ENCODE peak calls at places on chromosome 20, in nine cellular contexts. H is CD8-positive, alpha-beta T cell; Y is nephron progenitor cell; R is NCI-H1930; U is left cardiac atrium; I is stimulated activated CD4-positive, alpha-beta T cell treated with anti-CD3 and anti-CD28 coated beads, Interleukin-4, amount 100 ng/mL, for 24 hours; D is AG04449; E is MV-4-11; F is HCEC 1CT. T is an unnamed sample.

GRCh38 chr20:8043687-8044278 is 24.2 kb upstream of the TMX4 start:
- DNase-seq in D (no peak), R (peak), I (peak), U (no peak), Y (peak), E (peak), F (peak), H (peak), T (no peak)

GRCh38 chr20:1328680-1329330 is at the start of gene SDCBP2:
- DNase-seq in F (no peak), U (no peak), D (no peak), R (no peak), E (no peak), I (peak), Y (no peak), H (no peak), T (no peak)

GRCh38 chr20:44203161-44203560 is 7.4 kb downstream of the OSER1 start:
- DNase-seq in H (no peak), F (peak), D (no peak), I (no peak), E (no peak), R (no peak), U (no peak), Y (no peak), T (no peak)

GRCh38 chr20:50695144-50695872 is 4.0 kb upstream of the RIPOR3 start:
- DNase-seq in E (no peak), Y (peak), R (no peak), H (no peak), D (no peak), I (no peak), F (no peak), U (peak), T (no peak)

GRCh38 chr20:34985439-34986310 is 30.0 kb downstream of the MYH7B start:
- DNase-seq in Y (no peak), U (peak), F (no peak), R (no peak), H (no peak), D (no peak), E (no peak), I (no peak), T (no peak)

GRCh38 chr20:60054716-60055371 is 96.6 kb downstream of the CDH26 start:
- DNase-seq in I (no peak), Y (no peak), F (no peak), H (no peak), R (no peak), E (peak), U (no peak), D (no peak), T (peak)

GRCh38 chr20:25336561-25337422 is 53.8 kb downstream of the ABHD12 start:
- DNase-seq in F (peak), H (no peak), I (no peak), D (no peak), U (no peak), R (no peak), E (no peak), Y (no peak), T (no peak)

GRCh38 chr20:58512808-58513552 is 2.2 kb downstream of the APCDD1L start:
- DNase-seq in R (no peak), E (no peak), D (no peak), F (no peak), I (no peak), H (no peak), U (peak), Y (no peak), T (no peak)

GRCh38 chr20:23331951-23332350 is 18.6 kb upstream of the NXT1 start:
- DNase-seq in I (no peak), R (no peak), H (no peak), F (no peak), U (no peak), E (no peak), Y (no peak), D (no peak), T (no peak)

GRCh38 chr20:62203378-62204030 is 16.6 kb downstream of the HRH3 start:
- DNase-seq in H (no peak), I (no peak), U (peak), D (no peak), Y (no peak), F (no peak), E (peak), R (no peak), T (no peak)

GRCh38 chr20:59835448-59836395 is 97.7 kb downstream of the SYCP2 start:
- DNase-seq in D (no peak), F (no peak), H (no peak), R (no peak), I (no peak), Y (peak), E (no peak), U (peak), T (no peak)

GRCh38 chr20:8385247-8385646 is 253.2 kb downstream of the PLCB1 start:
- DNase-seq in H (no peak), R (no peak), U (peak), D (peak), Y (no peak), F (peak), I (no peak), E (peak), T (no peak)

GRCh38 chr20:51258582-51259175 is 235.8 kb upstream of the KCNG1 start:
- DNase-seq in F (no peak), R (no peak), D (no peak), E (no peak), H (no peak), U (no peak), Y (no peak), I (no peak), T (no peak)